ENCODE peak calls at places on chromosomes 5 and 9, in five cellular contexts. R is HT-29, S is left lobe of liver, F is AG09319, L is HuH-7. N is an unnamed sample.

GRCh38 chr5:58459276-58459859 is 518 bp downstream of the PLK2 start:
- DNase-seq in L (no peak), R (no peak), F (no peak), S (no peak), N (peak; percentile 41)

GRCh38 chr5:91119941-91120850 is 262.9 kb downstream of the ARRDC3 start:
- DNase-seq in F (no peak), R (no peak), L (no peak), S (no peak), N (peak; percentile 22)

GRCh38 chr9:13665418-13666066 is 386.1 kb upstream of the MPDZ start:
- DNase-seq in R (no peak), L (peak; percentile 1), S (no peak), F (peak; percentile 3), N (no peak)

GRCh38 chr5:82985763-82986162 is 91.4 kb downstream of the TMEM167A start:
- DNase-seq in S (no peak), L (no peak), F (no peak), R (no peak), N (no peak)

GRCh38 chr5:149048806-149049205 is 14.1 kb downstream of the SH3TC2 start:
- DNase-seq in L (no peak), R (peak; percentile 59), S (no peak), F (no peak), N (no peak)

GRCh38 chr9:114392749-114393112 is 4.9 kb upstream of the AKNA start:
- DNase-seq in L (peak; percentile 51), S (no peak), R (peak; percentile 4), F (no peak), N (peak; percentile 34)

GRCh38 chr9:123772374-123772773 is 157.6 kb downstream of the DENND1A start:
- DNase-seq in F (no peak), L (no peak), S (no peak), R (no peak), N (no peak)

GRCh38 chr5:33994845-33995244 is 10.4 kb upstream of the SLC45A2 start:
- DNase-seq in R (peak; percentile 15), S (no peak), L (no peak), F (peak; percentile 79), N (no peak)

GRCh38 chr9:128920381-128921058 is at the start of gene PHYHD1:
- DNase-seq in F (no peak), L (no peak), S (peak; percentile 90), R (no peak), N (no peak)

GRCh38 chr9:34035656-34036055 is 13.0 kb downstream of the UBAP2 start:
- DNase-seq in R (no peak), S (peak; percentile 5), L (no peak), F (no peak), N (peak; percentile 67)

GRCh38 chr5:61675015-61675692 is 343.1 kb downstream of the ZSWIM6 start:
- DNase-seq in L (peak; percentile 42), F (no peak), S (no peak), R (peak; percentile 68), N (no peak)

GRCh38 chr9:14313378-14313940 is 482 bp downstream of the NFIB start:
- DNase-seq in L (no peak), R (peak; percentile 56), F (no peak), S (peak; percentile 58), N (no peak)

GRCh38 chr9:80649001-80649420 is 1040.3 kb downstream of the TLE1 start:
- DNase-seq in F (peak; percentile 53), S (no peak), R (no peak), L (no peak), N (no peak)

GRCh38 chr5:133229931-133230664 is 178.3 kb downstream of the HSPA4 start:
- DNase-seq in S (no peak), F (no peak), L (no peak), R (no peak), N (no peak)

GRCh38 chr5:20572560-20572959 is 584.6 kb upstream of the CDH18 start:
- DNase-seq in R (peak; percentile 23), S (no peak), F (no peak), L (no peak), N (no peak)

GRCh38 chr9:120730661-120731514 is 16.6 kb upstream of the MEGF9 start:
- DNase-seq in R (peak; percentile 85), L (peak; percentile 80), F (peak; percentile 63), S (peak; percentile 90), N (peak; percentile 79)

GRCh38 chr9:98551511-98552286 is 157.0 kb downstream of the GABBR2 start:
- DNase-seq in R (no peak), L (no peak), F (no peak), S (no peak), N (no peak)

GRCh38 chr9:123544007-123544827 is 188.2 kb downstream of the CRB2 start:
- DNase-seq in S (no peak), L (peak; percentile 40), R (peak; percentile 57), F (no peak), N (peak; percentile 37)

GRCh38 chr5:59042201-59042600 is 459.3 kb downstream of the RAB3C start:
- DNase-seq in S (no peak), L (no peak), R (no peak), F (no peak), N (no peak)

GRCh38 chr9:81264516-81264915 is 424.8 kb downstream of the TLE1 start:
- DNase-seq in F (no peak), R (no peak), L (no peak), S (no peak), N (no peak)

GRCh38 chr9:107588393-107588792 is 98.8 kb upstream of the KLF4 start:
- DNase-seq in L (no peak), S (no peak), R (no peak), F (no peak), N (no peak)